ENCODE peak calls at places on chromosome 21, in four cellular contexts. K is heart left ventricle, W is AG04450, Q is tibial nerve. F is an unnamed sample.

GRCh38 chr21:42653492-42654061 is at the start of gene PDE9A:
- DNase-seq in W (no peak), Q (no peak), K (peak), F (no peak)

GRCh38 chr21:17738171-17738953 is 80.8 kb downstream of the C21orf91 start:
- DNase-seq in Q (no peak), W (no peak), K (no peak), F (no peak)

GRCh38 chr21:37375866-37376574 is 9.4 kb downstream of the DYRK1A start:
- DNase-seq in Q (no peak), K (no peak), W (no peak), F (no peak)

GRCh38 chr21:28959367-28960099 is 33.1 kb downstream of the LTN1 start:
- DNase-seq in K (no peak), Q (no peak), W (peak), F (peak)

GRCh38 chr21:38095220-38095619 is 161.6 kb upstream of the KCNJ15 start:
- DNase-seq in Q (no peak), W (no peak), K (no peak), F (no peak)

GRCh38 chr21:22224261-22224660 is 1226.1 kb downstream of the NCAM2 start:
- DNase-seq in W (no peak), K (no peak), Q (no peak), F (no peak)

GRCh38 chr21:41854426-41854995 is 24.6 kb downstream of the PRDM15 start:
- DNase-seq in W (no peak), K (no peak), Q (no peak), F (no peak)

GRCh38 chr21:14480601-14481000 is 65.5 kb downstream of the SAMSN1 start:
- DNase-seq in W (no peak), Q (no peak), K (no peak), F (no peak)

GRCh38 chr21:36513430-36513829 is 33.5 kb upstream of the CLDN14 start:
- DNase-seq in W (no peak), K (no peak), Q (no peak), F (no peak)

GRCh38 chr21:33495743-33496142 is 4.2 kb upstream of the DNAJC28 start:
- DNase-seq in Q (no peak), W (no peak), K (no peak), F (no peak)

DNA sequence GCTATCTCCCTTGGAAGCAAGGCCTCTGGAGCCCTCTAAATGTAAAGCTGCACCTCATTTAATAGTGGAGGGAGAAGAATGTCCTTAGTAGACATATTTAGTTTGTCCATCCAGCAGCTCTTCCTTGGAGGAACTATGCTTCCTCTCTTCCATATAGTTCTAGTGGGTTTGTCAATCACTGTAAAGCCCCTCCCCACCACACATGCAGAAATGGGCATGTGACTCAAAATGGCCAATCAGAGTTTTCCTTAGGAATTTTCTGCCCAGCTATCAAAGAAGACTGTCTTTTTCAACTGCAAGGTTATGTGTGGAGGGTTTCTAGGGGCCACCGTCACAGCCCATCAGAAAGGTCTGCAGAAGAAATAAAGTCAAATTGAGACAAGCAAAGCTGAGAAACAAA is 175.5 kb downstream of the MIS18A start:
- DNase-seq in Q (no peak), W (no peak), K (no peak), F (no peak)
- H3K4me3 ChIP-seq in Q (no peak), W (no peak), K (no peak), F (no peak)

DNA sequence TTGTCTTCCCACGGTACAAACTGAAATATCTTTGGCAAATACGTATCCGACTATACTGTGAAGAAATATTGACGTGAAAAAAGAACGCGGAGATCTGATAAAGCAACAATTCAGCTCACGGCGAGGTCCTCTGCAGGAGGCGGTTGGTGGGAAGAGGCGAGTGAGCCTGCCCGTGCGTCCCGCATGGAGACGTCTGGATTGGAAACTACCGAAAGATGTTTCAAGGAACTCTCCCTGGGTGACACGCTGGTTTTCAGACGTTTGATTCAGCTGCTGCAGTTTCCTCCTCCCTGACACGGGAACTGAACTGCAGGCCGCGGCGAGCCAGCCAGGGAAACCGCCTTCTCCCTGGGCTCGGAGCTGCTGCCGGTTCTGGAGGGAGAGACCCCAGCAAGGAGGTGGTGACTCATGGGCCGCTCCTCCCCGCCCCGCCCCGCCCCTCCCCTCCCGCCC is 390 bp upstream of the COL6A1 start:
- DNase-seq in K (peak), Q (peak), W (peak), F (peak)
- H3K4me3 ChIP-seq in K (peak), Q (peak), W (peak), F (peak)

DNA sequence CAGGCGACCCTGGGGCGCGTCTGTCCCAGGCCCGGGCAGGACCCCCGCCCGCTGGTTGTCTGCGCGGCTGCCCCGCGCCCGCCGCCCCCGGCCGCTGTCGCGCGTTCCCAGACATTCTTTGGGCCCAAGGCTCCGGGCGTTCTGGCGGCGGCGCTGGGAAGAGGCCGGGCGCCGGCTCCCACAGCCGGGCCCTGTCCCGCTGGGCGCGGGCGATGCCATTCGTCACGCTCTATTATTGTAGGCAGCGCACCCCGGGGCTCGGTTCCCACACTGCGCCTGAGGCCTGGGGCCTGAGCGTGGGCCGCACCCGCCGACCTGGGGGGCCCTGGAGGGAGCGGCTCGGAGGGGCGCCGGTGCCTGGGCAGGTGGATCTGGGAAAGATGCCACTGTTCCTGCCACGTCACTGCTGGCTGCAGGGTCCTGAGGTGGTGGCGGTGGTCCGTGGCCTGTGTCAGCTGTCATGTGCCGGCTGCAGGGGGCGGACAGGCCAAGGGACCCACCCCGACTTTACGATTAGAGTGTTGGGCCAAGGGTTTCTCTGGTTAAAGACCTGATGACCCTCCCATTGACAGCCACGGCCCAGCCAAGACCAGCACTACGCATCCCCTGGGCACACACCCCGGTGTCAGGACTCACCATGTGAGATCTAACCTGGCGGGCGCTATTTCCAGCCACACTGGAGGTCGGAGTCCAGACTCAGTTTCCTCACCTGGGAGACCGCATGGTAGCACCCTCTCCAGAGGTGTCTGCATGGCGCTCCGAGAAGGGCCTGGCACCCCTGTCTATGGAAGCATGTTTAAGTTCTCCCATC is 55.1 kb upstream of the ADARB1 start:
- DNase-seq in W (no peak), K (no peak), Q (no peak), F (no peak)
- H3K4me3 ChIP-seq in W (no peak), K (peak), Q (peak), F (no peak)

GRCh38 chr21:34987673-34988072 is 61.4 kb downstream of the RUNX1 start:
- DNase-seq in W (no peak), Q (no peak), K (no peak), F (no peak)
- H3K4me3 ChIP-seq in W (no peak), Q (no peak), K (no peak), F (no peak)

F was measured in HFF-Myc.